ENCODE peak calls at places on chromosomes 3 and 15, in five cellular contexts. One of them, this sample, is unnamed.

GRCh38 chr15:43465105-43465504 is 27.9 kb downstream of the TP53BP1 start:
- DNase-seq in stomach: no peak
- DNase-seq in sigmoid colon: no peak
- DNase-seq in HCT116: no peak
- DNase-seq in GM23338: no peak
- DNase-seq in this sample: no peak

GRCh38 chr3:141840737-141841544 is 35.5 kb upstream of the ATP1B3 start:
- DNase-seq in stomach: no peak
- DNase-seq in sigmoid colon: no peak
- DNase-seq in HCT116: peak
- DNase-seq in GM23338: no peak
- DNase-seq in this sample: no peak

GRCh38 chr15:80929225-80929624 is 60.4 kb downstream of the MESD start:
- DNase-seq in stomach: no peak
- DNase-seq in sigmoid colon: no peak
- DNase-seq in HCT116: no peak
- DNase-seq in GM23338: no peak
- DNase-seq in this sample: no peak

GRCh38 chr15:73387507-73388255 is 18.9 kb upstream of the HCN4 start:
- DNase-seq in stomach: no peak
- DNase-seq in sigmoid colon: no peak
- DNase-seq in HCT116: no peak
- DNase-seq in GM23338: peak
- DNase-seq in this sample: no peak

GRCh38 chr15:38072507-38073277 is 138.3 kb downstream of the TMCO5A start:
- DNase-seq in stomach: peak
- DNase-seq in sigmoid colon: peak
- DNase-seq in HCT116: peak
- DNase-seq in GM23338: peak
- DNase-seq in this sample: no peak

GRCh38 chr3:31772155-31772761 is 208.8 kb downstream of the OSBPL10 start:
- DNase-seq in stomach: no peak
- DNase-seq in sigmoid colon: no peak
- DNase-seq in HCT116: no peak
- DNase-seq in GM23338: no peak
- DNase-seq in this sample: no peak

GRCh38 chr3:183857863-183858262 is 26.8 kb downstream of the PARL start:
- DNase-seq in stomach: no peak
- DNase-seq in sigmoid colon: no peak
- DNase-seq in HCT116: no peak
- DNase-seq in GM23338: no peak
- DNase-seq in this sample: no peak

GRCh38 chr15:79466488-79466887 is 34.4 kb downstream of the MINAR1 start:
- DNase-seq in stomach: no peak
- DNase-seq in sigmoid colon: no peak
- DNase-seq in HCT116: no peak
- DNase-seq in GM23338: no peak
- DNase-seq in this sample: no peak

GRCh38 chr3:40869013-40869412 is 330.3 kb upstream of the CTNNB1 start:
- DNase-seq in stomach: no peak
- DNase-seq in sigmoid colon: no peak
- DNase-seq in HCT116: no peak
- DNase-seq in GM23338: no peak
- DNase-seq in this sample: no peak

GRCh38 chr3:15081960-15082664 is 16.8 kb downstream of the RBSN start:
- DNase-seq in stomach: no peak
- DNase-seq in sigmoid colon: no peak
- DNase-seq in HCT116: no peak
- DNase-seq in GM23338: no peak
- DNase-seq in this sample: no peak

GRCh38 chr3:48372862-48373435 is 930 bp downstream of the FBXW12 start:
- DNase-seq in stomach: no peak
- DNase-seq in sigmoid colon: no peak
- DNase-seq in HCT116: no peak
- DNase-seq in GM23338: no peak
- DNase-seq in this sample: no peak

GRCh38 chr15:67840747-67841634 is 1.1 kb upstream of the RNU6-1 start:
- DNase-seq in stomach: no peak
- DNase-seq in sigmoid colon: peak
- DNase-seq in HCT116: no peak
- DNase-seq in GM23338: no peak
- DNase-seq in this sample: no peak

GRCh38 chr15:53193149-53193548 is 403.0 kb upstream of the ONECUT1 start:
- DNase-seq in stomach: no peak
- DNase-seq in sigmoid colon: no peak
- DNase-seq in HCT116: no peak
- DNase-seq in GM23338: peak
- DNase-seq in this sample: no peak

DNA sequence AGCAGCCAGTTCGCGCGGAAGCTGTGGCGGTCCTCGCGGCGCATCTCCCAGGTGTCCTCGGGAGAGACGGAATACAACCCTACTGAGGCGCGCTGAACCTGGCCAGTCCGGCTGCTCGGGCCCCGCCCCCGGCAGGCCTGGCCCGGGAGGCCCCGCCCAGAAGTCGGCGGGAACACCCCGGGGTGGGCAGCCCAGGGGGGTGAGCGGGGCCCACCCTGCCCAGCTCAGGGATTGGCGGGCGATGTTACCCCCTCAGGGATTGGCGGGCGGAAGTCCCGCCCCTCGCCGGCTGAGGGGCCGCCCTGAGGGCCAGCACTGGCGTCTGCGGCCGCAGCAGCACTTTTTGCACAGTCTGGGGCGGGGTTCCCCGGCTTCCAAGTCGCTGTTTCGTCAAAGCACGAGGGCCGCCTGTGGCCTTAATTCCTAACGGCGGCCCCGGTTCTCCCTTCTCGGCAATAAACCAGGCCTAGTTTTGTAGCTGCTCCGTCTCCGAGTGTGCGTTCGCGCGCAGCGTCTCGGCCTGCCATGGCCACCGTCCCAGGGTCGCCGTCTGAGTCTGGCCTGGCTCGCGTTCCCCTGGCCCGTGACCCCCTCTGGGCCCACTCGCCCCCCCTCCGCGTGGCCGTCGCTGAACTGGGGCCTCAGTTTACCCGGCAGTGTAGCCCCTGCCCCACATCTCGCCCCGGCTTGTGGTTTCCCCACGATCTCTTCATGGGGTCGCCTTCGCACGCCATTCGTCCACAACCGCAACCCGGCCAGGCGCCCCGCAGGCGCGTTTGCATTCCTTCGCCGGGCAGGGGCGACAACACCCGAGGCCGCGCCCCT is 30.0 kb downstream of the NBEAL2 start:
- DNase-seq in stomach: peak
- DNase-seq in sigmoid colon: peak
- DNase-seq in HCT116: no peak
- DNase-seq in GM23338: peak
- DNase-seq in this sample: peak
- TF ChIP-seq POLR2AphosphoS5 in stomach: no peak
- TF ChIP-seq POLR2AphosphoS5 in sigmoid colon: peak
- TF ChIP-seq POLR2AphosphoS5 in HCT116: no peak
- TF ChIP-seq POLR2AphosphoS5 in GM23338: peak
- TF ChIP-seq POLR2AphosphoS5 in this sample: no peak

DNA sequence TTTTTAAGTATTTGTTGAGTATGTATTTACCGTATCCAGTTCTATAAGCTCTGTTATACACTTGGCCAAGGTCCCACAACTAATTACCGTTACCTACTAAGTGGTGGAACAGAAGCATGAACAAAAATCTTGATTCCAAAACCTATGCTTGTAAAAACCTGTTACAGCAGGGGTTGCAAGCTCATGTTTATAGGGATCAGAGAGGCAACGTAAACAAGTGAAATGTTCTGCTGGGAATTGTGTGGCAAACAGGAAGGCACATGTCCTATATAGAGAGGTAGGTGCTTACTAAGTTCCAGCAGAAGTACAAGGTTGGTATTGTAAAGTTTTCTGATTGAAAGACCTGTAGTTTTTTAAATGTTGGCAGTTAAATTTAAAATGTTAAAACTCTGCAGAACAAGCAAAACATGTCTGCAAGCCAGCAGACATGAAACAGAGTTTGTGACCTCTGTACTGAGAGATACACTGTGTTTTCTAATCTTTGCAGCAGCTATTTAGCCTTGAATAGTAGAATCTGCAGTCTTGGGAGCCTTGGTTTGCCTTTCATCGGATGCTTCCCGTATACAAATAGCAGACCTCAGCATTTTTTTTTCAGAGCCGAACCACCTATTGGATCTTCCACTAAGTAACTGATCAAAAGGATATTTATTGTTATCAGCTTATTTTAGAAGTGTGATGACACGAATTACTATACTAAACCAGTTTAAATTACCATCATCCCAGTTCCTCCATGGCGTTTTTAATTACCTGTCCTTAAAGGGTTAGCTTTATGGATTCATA is 11.4 kb downstream of the IREB2 start:
- DNase-seq in stomach: no peak
- DNase-seq in sigmoid colon: no peak
- DNase-seq in HCT116: no peak
- DNase-seq in GM23338: no peak
- DNase-seq in this sample: no peak
- TF ChIP-seq POLR2AphosphoS5 in stomach: no peak
- TF ChIP-seq POLR2AphosphoS5 in sigmoid colon: no peak
- TF ChIP-seq POLR2AphosphoS5 in HCT116: no peak
- TF ChIP-seq POLR2AphosphoS5 in GM23338: no peak
- TF ChIP-seq POLR2AphosphoS5 in this sample: no peak

GRCh38 chr3:127512256-127512655 is 78.3 kb downstream of the TPRA1 start:
- DNase-seq in stomach: no peak
- DNase-seq in sigmoid colon: no peak
- DNase-seq in HCT116: no peak
- DNase-seq in GM23338: no peak
- DNase-seq in this sample: no peak
- TF ChIP-seq POLR2AphosphoS5 in stomach: no peak
- TF ChIP-seq POLR2AphosphoS5 in sigmoid colon: no peak
- TF ChIP-seq POLR2AphosphoS5 in HCT116: no peak
- TF ChIP-seq POLR2AphosphoS5 in GM23338: no peak
- TF ChIP-seq POLR2AphosphoS5 in this sample: no peak

GRCh38 chr3:186930143-186930638 is at the start of gene ST6GAL1:
- DNase-seq in stomach: peak
- DNase-seq in sigmoid colon: peak
- DNase-seq in HCT116: peak
- DNase-seq in GM23338: peak
- DNase-seq in this sample: peak
- TF ChIP-seq POLR2AphosphoS5 in stomach: no peak
- TF ChIP-seq POLR2AphosphoS5 in sigmoid colon: no peak
- TF ChIP-seq POLR2AphosphoS5 in HCT116: peak
- TF ChIP-seq POLR2AphosphoS5 in GM23338: peak
- TF ChIP-seq POLR2AphosphoS5 in this sample: no peak

DNA sequence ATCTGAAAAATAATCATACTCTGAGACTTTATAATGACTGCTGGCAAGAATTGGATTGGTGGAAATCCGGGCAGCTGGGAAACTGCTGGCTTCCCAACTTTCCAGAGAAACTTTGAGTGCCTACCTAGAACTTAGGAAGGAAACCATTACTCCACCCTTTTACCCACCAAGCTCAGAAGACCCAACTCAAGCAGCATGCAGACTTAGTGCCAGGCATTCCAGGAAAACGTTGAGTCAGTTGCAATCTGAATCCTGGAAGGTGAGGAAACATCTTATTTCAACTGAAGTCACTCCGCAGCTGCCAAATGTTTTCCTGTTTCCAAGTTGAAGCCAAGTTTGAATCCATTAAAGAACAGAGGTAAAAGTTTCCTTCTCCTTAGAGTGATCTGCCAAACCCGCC is 126.5 kb downstream of the ZNF385D start:
- DNase-seq in stomach: no peak
- DNase-seq in sigmoid colon: no peak
- DNase-seq in HCT116: no peak
- DNase-seq in GM23338: no peak
- DNase-seq in this sample: no peak
- TF ChIP-seq POLR2AphosphoS5 in stomach: no peak
- TF ChIP-seq POLR2AphosphoS5 in sigmoid colon: no peak
- TF ChIP-seq POLR2AphosphoS5 in HCT116: no peak
- TF ChIP-seq POLR2AphosphoS5 in GM23338: no peak
- TF ChIP-seq POLR2AphosphoS5 in this sample: no peak

GRCh38 chr15:71386448-71387236 is 271.4 kb downstream of the THSD4 start:
- DNase-seq in stomach: no peak
- DNase-seq in sigmoid colon: no peak
- DNase-seq in HCT116: no peak
- DNase-seq in GM23338: peak
- DNase-seq in this sample: no peak
- TF ChIP-seq POLR2AphosphoS5 in stomach: no peak
- TF ChIP-seq POLR2AphosphoS5 in sigmoid colon: no peak
- TF ChIP-seq POLR2AphosphoS5 in HCT116: no peak
- TF ChIP-seq POLR2AphosphoS5 in GM23338: no peak
- TF ChIP-seq POLR2AphosphoS5 in this sample: no peak

GRCh38 chr3:177358968-177359600 is 161.8 kb upstream of the TBL1XR1 start:
- DNase-seq in stomach: peak
- DNase-seq in sigmoid colon: peak
- DNase-seq in HCT116: peak
- DNase-seq in GM23338: peak
- DNase-seq in this sample: no peak
- TF ChIP-seq POLR2AphosphoS5 in stomach: no peak
- TF ChIP-seq POLR2AphosphoS5 in sigmoid colon: no peak
- TF ChIP-seq POLR2AphosphoS5 in HCT116: no peak
- TF ChIP-seq POLR2AphosphoS5 in GM23338: no peak
- TF ChIP-seq POLR2AphosphoS5 in this sample: no peak

GRCh38 chr3:150372320-150373118 is 35.6 kb upstream of the TSC22D2 start:
- DNase-seq in stomach: no peak
- DNase-seq in sigmoid colon: no peak
- DNase-seq in HCT116: no peak
- DNase-seq in GM23338: no peak
- DNase-seq in this sample: no peak
- TF ChIP-seq POLR2AphosphoS5 in stomach: no peak
- TF ChIP-seq POLR2AphosphoS5 in sigmoid colon: no peak
- TF ChIP-seq POLR2AphosphoS5 in HCT116: no peak
- TF ChIP-seq POLR2AphosphoS5 in GM23338: no peak
- TF ChIP-seq POLR2AphosphoS5 in this sample: peak

GRCh38 chr3:104715972-104716371 is 650.7 kb upstream of the ALCAM start:
- DNase-seq in stomach: no peak
- DNase-seq in sigmoid colon: no peak
- DNase-seq in HCT116: no peak
- DNase-seq in GM23338: no peak
- DNase-seq in this sample: no peak

DNA sequence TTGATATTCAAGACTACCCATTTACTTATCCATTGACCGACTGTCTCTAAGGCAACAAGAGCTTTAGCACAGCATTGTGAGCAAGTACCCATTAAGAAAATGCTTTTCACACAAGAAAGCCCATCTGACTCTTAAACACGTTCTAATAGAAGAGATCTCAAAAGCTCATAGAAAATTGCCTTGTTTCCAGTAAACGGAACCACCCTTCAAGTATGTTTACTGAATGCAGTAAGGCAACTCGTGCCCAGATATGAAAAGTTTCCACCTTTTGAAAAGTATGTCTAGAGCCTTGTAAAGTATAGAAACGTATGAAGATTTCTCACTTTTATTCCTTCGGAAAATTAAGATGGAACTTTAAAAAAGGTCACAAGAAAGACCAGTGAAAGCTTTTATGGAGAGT is 655.3 kb upstream of the ALCAM start:
- DNase-seq in stomach: no peak
- DNase-seq in sigmoid colon: no peak
- DNase-seq in HCT116: no peak
- DNase-seq in GM23338: no peak
- DNase-seq in this sample: no peak
- TF ChIP-seq POLR2AphosphoS5 in stomach: no peak
- TF ChIP-seq POLR2AphosphoS5 in sigmoid colon: no peak
- TF ChIP-seq POLR2AphosphoS5 in HCT116: no peak
- TF ChIP-seq POLR2AphosphoS5 in GM23338: no peak
- TF ChIP-seq POLR2AphosphoS5 in this sample: no peak

This sample was measured in GM12892.